ENCODE peak calls at places on chromosome 15, in four cellular contexts. One of them, this sample, is unnamed.

GRCh38 chr15:34154725-34155204 is 52.9 kb downstream of the PGBD4 start:
- DNase-seq in kidney tubule cell: peak; percentile 92
- DNase-seq in H4: no peak
- DNase-seq in body of pancreas: no peak
- DNase-seq in this sample: no peak

GRCh38 chr15:64991536-64992135 is 1.9 kb upstream of the SPG21 start:
- DNase-seq in body of pancreas: no peak
- DNase-seq in kidney tubule cell: no peak
- DNase-seq in H4: no peak
- DNase-seq in this sample: no peak

GRCh38 chr15:73981761-73982222 is 10.3 kb downstream of the STOML1 start:
- DNase-seq in kidney tubule cell: peak; percentile 78
- DNase-seq in body of pancreas: no peak
- DNase-seq in H4: no peak
- DNase-seq in this sample: no peak

GRCh38 chr15:51938286-51938685 is 33.3 kb downstream of the LEO1 start:
- DNase-seq in H4: no peak
- DNase-seq in kidney tubule cell: peak; percentile 8
- DNase-seq in body of pancreas: no peak
- DNase-seq in this sample: no peak

GRCh38 chr15:54082836-54083492 is 104.7 kb downstream of the UNC13C start:
- DNase-seq in H4: no peak
- DNase-seq in body of pancreas: no peak
- DNase-seq in kidney tubule cell: peak; percentile 16
- DNase-seq in this sample: no peak

GRCh38 chr15:25783607-25784131 is 79.5 kb downstream of the ATP10A start:
- DNase-seq in body of pancreas: no peak
- DNase-seq in H4: peak; percentile 17
- DNase-seq in kidney tubule cell: peak; percentile 28
- DNase-seq in this sample: no peak

GRCh38 chr15:26967719-26968269 is 3.2 kb upstream of the GABRG3 start:
- DNase-seq in kidney tubule cell: peak; percentile 28
- DNase-seq in body of pancreas: no peak
- DNase-seq in H4: no peak
- DNase-seq in this sample: peak; percentile 2

GRCh38 chr15:74983725-74984231 is 11.6 kb upstream of the SCAMP5 start:
- DNase-seq in kidney tubule cell: peak; percentile 90
- DNase-seq in H4: no peak
- DNase-seq in body of pancreas: no peak
- DNase-seq in this sample: no peak

GRCh38 chr15:100106732-100107131 is 235.0 kb downstream of the ADAMTS17 start:
- DNase-seq in H4: no peak
- DNase-seq in body of pancreas: no peak
- DNase-seq in kidney tubule cell: no peak
- DNase-seq in this sample: no peak